ENCODE peak calls at places on chromosomes 2 and 18, in five cellular contexts. S is kidney epithelial cell; W is HL-60; Q is CD8-positive, alpha-beta T cell; A is pancreas. E is an unnamed sample.

GRCh38 chr2:47174731-47175361 is 19.7 kb upstream of the STPG4 start:
- DNase-seq in S (no peak), W (no peak), Q (peak; percentile 19), A (no peak), E (peak; percentile 84)

GRCh38 chr2:167191588-167191987 is 303.3 kb downstream of the XIRP2 start:
- DNase-seq in S (no peak), W (no peak), Q (no peak), A (no peak), E (peak; percentile 45)

GRCh38 chr2:88113069-88113468 is 14.8 kb downstream of the FABP1 start:
- DNase-seq in S (no peak), W (no peak), Q (no peak), A (no peak), E (no peak)

GRCh38 chr18:12046046-12046750 is 47.4 kb upstream of the ANKRD62 start:
- DNase-seq in S (no peak), W (no peak), Q (no peak), A (no peak), E (no peak)

GRCh38 chr2:15158117-15158516 is 403.0 kb downstream of the NBAS start:
- DNase-seq in S (no peak), W (no peak), Q (no peak), A (no peak), E (no peak)

GRCh38 chr2:46530571-46530970 is 51.2 kb downstream of the TMEM247 start:
- DNase-seq in S (no peak), W (no peak), Q (no peak), A (no peak), E (no peak)

GRCh38 chr18:62717850-62718229 is 2.5 kb downstream of the PHLPP1 start:
- DNase-seq in S (no peak), W (no peak), Q (no peak), A (no peak), E (no peak)

GRCh38 chr2:190755796-190756415 is 107.0 kb downstream of the NAB1 start:
- DNase-seq in S (no peak), W (no peak), Q (no peak), A (no peak), E (no peak)

GRCh38 chr2:73281244-73281643 is 3.0 kb downstream of the FBXO41 start:
- DNase-seq in S (no peak), W (no peak), Q (no peak), A (no peak), E (peak; percentile 12)

GRCh38 chr2:235827585-235827992 is 333.7 kb downstream of the AGAP1 start:
- DNase-seq in S (no peak), W (no peak), Q (no peak), A (peak; percentile 41), E (peak; percentile 66)

GRCh38 chr2:127784965-127785518 is 25.9 kb downstream of the WDR33 start:
- DNase-seq in S (no peak), W (no peak), Q (no peak), A (no peak), E (no peak)

GRCh38 chr2:151827564-151828142 is 568 bp downstream of the ARL5A start:
- DNase-seq in S (no peak), W (no peak), Q (peak; percentile 19), A (peak; percentile 61), E (peak; percentile 38)

GRCh38 chr2:182715121-182715895 is 749 bp upstream of the DNAJC10 start:
- DNase-seq in S (peak; percentile 29), W (peak; percentile 40), Q (no peak), A (no peak), E (peak; percentile 7)

GRCh38 chr2:191180712-191181111 is 29.9 kb upstream of the STAT4 start:
- DNase-seq in S (no peak), W (no peak), Q (no peak), A (no peak), E (peak; percentile 65)

GRCh38 chr2:217785544-217786045 is 217.2 kb downstream of the TNS1 start:
- DNase-seq in S (no peak), W (peak; percentile 41), Q (peak; percentile 74), A (peak; percentile 93), E (peak; percentile 55)

GRCh38 chr2:192410319-192410718 is 215.6 kb upstream of the TMEFF2 start:
- DNase-seq in S (no peak), W (no peak), Q (no peak), A (no peak), E (no peak)

GRCh38 chr2:241049739-241050623 is 51.6 kb downstream of the SNED1 start:
- DNase-seq in S (no peak), W (no peak), Q (no peak), A (no peak), E (no peak)

GRCh38 chr2:67880291-67880761 is 182.5 kb downstream of the C1D start:
- DNase-seq in S (peak; percentile 89), W (no peak), Q (no peak), A (peak; percentile 57), E (peak; percentile 94)

GRCh38 chr2:222025891-222026271 is 272.9 kb downstream of the PAX3 start:
- DNase-seq in S (no peak), W (no peak), Q (no peak), A (no peak), E (no peak)

GRCh38 chr2:200252661-200253067 is 53.8 kb upstream of the SPATS2L start:
- DNase-seq in S (no peak), W (no peak), Q (no peak), A (no peak), E (peak; percentile 54)

GRCh38 chr2:79857888-79858287 is 345.0 kb downstream of the CTNNA2 start:
- DNase-seq in S (no peak), W (no peak), Q (no peak), A (no peak), E (no peak)

GRCh38 chr2:7225848-7226247 is 308.6 kb downstream of the RNF144A start:
- DNase-seq in S (no peak), W (no peak), Q (no peak), A (no peak), E (no peak)

GRCh38 chr18:77716282-77716681 is 466.6 kb downstream of the GALR1 start:
- DNase-seq in S (no peak), W (no peak), Q (no peak), A (no peak), E (no peak)

GRCh38 chr2:136423516-136423996 is 305.6 kb upstream of the CXCR4 start:
- DNase-seq in S (no peak), W (peak; percentile 31), Q (peak; percentile 81), A (peak; percentile 89), E (peak; percentile 45)

GRCh38 chr2:27573452-27573851 is 9.4 kb upstream of the ZNF512 start:
- DNase-seq in S (no peak), W (no peak), Q (no peak), A (no peak), E (no peak)

GRCh38 chr18:32840962-32841361 is 68.1 kb upstream of the KLHL14 start:
- DNase-seq in S (no peak), W (no peak), Q (no peak), A (no peak), E (no peak)

GRCh38 chr2:98835831-98836385 is 100.1 kb downstream of the CRACDL start:
- DNase-seq in S (no peak), W (no peak), Q (peak; percentile 63), A (no peak), E (no peak)

GRCh38 chr2:192687000-192687399 is 492.3 kb upstream of the TMEFF2 start:
- DNase-seq in S (no peak), W (no peak), Q (no peak), A (no peak), E (no peak)

GRCh38 chr2:71669628-71670429 is 216.5 kb downstream of the DYSF start:
- DNase-seq in S (no peak), W (no peak), Q (no peak), A (no peak), E (no peak)